ENCODE peak calls at places on chromosomes 3 and 15, in four cellular contexts. F, R, M and K are unnamed samples.

GRCh38 chr3:107236661-107237375 is 140.4 kb upstream of the CCDC54 start:
- DNase-seq in F (no peak), M (no peak), R (no peak), K (no peak)

GRCh38 chr3:132457301-132457700 is 40.0 kb downstream of the DNAJC13 start:
- DNase-seq in F (no peak), R (no peak), M (no peak), K (no peak)

GRCh38 chr3:70108072-70108471 is 108.5 kb downstream of the SAMMSON start:
- DNase-seq in F (no peak), R (no peak), M (no peak), K (no peak)

GRCh38 chr3:139759470-139759869 is 81.7 kb upstream of the NMNAT3 start:
- DNase-seq in R (no peak), M (no peak), F (no peak), K (no peak)

GRCh38 chr3:140103166-140103565 is 168.2 kb downstream of the CLSTN2 start:
- DNase-seq in F (no peak), R (no peak), M (no peak), K (no peak)

GRCh38 chr15:81751321-81751720 is 294.5 kb downstream of the MEX3B start:
- DNase-seq in M (no peak), F (no peak), R (no peak), K (no peak)

GRCh38 chr3:53815651-53816050 is 30.6 kb downstream of the CHDH start:
- DNase-seq in M (no peak), R (no peak), F (no peak), K (no peak)

GRCh38 chr15:35293353-35294130 is 208.4 kb upstream of the NANOGP8 start:
- DNase-seq in F (no peak), R (peak; percentile 69), M (peak; percentile 73), K (no peak)

GRCh38 chr15:64224508-64224907 is 61.7 kb upstream of the PPIB start:
- DNase-seq in M (no peak), F (no peak), R (no peak), K (no peak)

GRCh38 chr3:31227152-31227581 is 305.6 kb upstream of the STT3B start:
- DNase-seq in F (no peak), R (no peak), M (no peak), K (no peak)

GRCh38 chr15:80163217-80163616 is 10.4 kb downstream of the FAH start:
- DNase-seq in M (no peak), F (no peak), R (no peak), K (no peak)

GRCh38 chr3:88986834-88987233 is 120.6 kb upstream of the EPHA3 start:
- DNase-seq in R (peak; percentile 12), M (peak; percentile 20), F (no peak), K (no peak)

GRCh38 chr3:28994161-28994905 is 286.5 kb upstream of the RBMS3 start:
- DNase-seq in M (no peak), F (no peak), R (no peak), K (no peak)

GRCh38 chr15:95295905-95296618 is 1034.4 kb upstream of the NR2F2 start:
- DNase-seq in M (peak; percentile 7), R (no peak), F (no peak), K (no peak)

GRCh38 chr3:157174265-157174615 is 14.3 kb upstream of the CCNL1 start:
- DNase-seq in F (no peak), M (no peak), R (no peak), K (no peak)

GRCh38 chr15:78983146-78983918 is 38.5 kb upstream of the CTSH start:
- DNase-seq in F (no peak), M (no peak), R (no peak), K (no peak)